ENCODE peak calls at places on chromosomes 13 and 19, in five cellular contexts. G is COLO829, M is lung, B is type B pancreatic cell, I is HT1080. X is an unnamed sample.

GRCh38 chr19:29170554-29170953 is 42.4 kb downstream of the UQCRFS1 start:
- DNase-seq in G (no peak), M (no peak), B (no peak), I (no peak), X (no peak)

GRCh38 chr13:91184244-91184926 is 163.1 kb upstream of the MIR17HG start:
- DNase-seq in M (no peak), G (no peak), I (peak; percentile 22), B (no peak), X (no peak)

GRCh38 chr19:1715540-1715939 is 37.8 kb upstream of the ONECUT3 start:
- DNase-seq in B (no peak), G (no peak), M (no peak), I (no peak), X (peak; percentile 53)

GRCh38 chr19:46898731-46899130 is 37.9 kb downstream of the ARHGAP35 start:
- DNase-seq in I (no peak), B (no peak), M (no peak), G (no peak), X (no peak)

GRCh38 chr13:73171926-73172325 is 113.1 kb downstream of the KLF5 start:
- DNase-seq in I (peak; percentile 65), G (peak; percentile 65), B (no peak), M (no peak), X (peak; percentile 7)

GRCh38 chr13:42575938-42576337 is 2.0 kb downstream of the TNFSF11 start:
- DNase-seq in M (no peak), I (no peak), B (no peak), G (no peak), X (no peak)

GRCh38 chr13:37058801-37059135 is 720 bp downstream of the SUPT20H start:
- DNase-seq in B (no peak), M (no peak), G (peak; percentile 14), I (no peak), X (peak; percentile 30)

GRCh38 chr19:45179063-45179847 is 671 bp downstream of the BLOC1S3 start:
- DNase-seq in M (peak; percentile 37), I (no peak), G (no peak), B (no peak), X (peak; percentile 74)

GRCh38 chr19:36115453-36116343 is at the start of gene TBCB:
- DNase-seq in M (peak; percentile 91), I (peak; percentile 48), G (no peak), B (no peak), X (peak; percentile 97)

GRCh38 chr13:21152251-21152899 is 24.0 kb downstream of the SKA3 start:
- DNase-seq in G (no peak), B (no peak), M (no peak), I (no peak), X (peak; percentile 37)

GRCh38 chr13:45121421-45121820 is 1.1 kb downstream of the GTF2F2 start:
- DNase-seq in G (no peak), M (no peak), I (no peak), B (no peak), X (no peak)

GRCh38 chr13:113777311-113778260 is 18.6 kb downstream of the TMEM255B start:
- DNase-seq in B (no peak), M (no peak), I (no peak), G (peak; percentile 64), X (peak; percentile 96)

GRCh38 chr13:53012707-53013106 is 15.9 kb upstream of the OLFM4 start:
- DNase-seq in M (no peak), B (no peak), G (no peak), I (no peak), X (no peak)

GRCh38 chr13:25876256-25876655 is 175.6 kb downstream of the SHISA2 start:
- DNase-seq in B (no peak), I (no peak), G (no peak), M (no peak), X (no peak)

GRCh38 chr13:25136872-25137623 is 35.0 kb downstream of the AMER2 start:
- DNase-seq in B (no peak), M (no peak), G (no peak), I (no peak), X (peak; percentile 39)

X was measured in H7.